ENCODE peak calls at places on chromosomes 4 and X, in six cellular contexts. U is cardiac fibroblast, S is AG10803, E is IMR-90, R is pancreas, G is choroid plexus epithelial cell. H is an unnamed sample.

GRCh38 chr4:101155859-101156430 is 191.4 kb downstream of the PPP3CA start:
- DNase-seq in U (no peak), S (no peak), E (no peak), R (no peak), G (no peak), H (no peak)

GRCh38 chrX:107686026-107686425 is 57.7 kb downstream of the PRPS1 start:
- DNase-seq in U (no peak), S (no peak), E (no peak), R (no peak), G (peak; percentile 23), H (no peak)

GRCh38 chr4:38092701-38093100 is 132.5 kb downstream of the PTTG2 start:
- DNase-seq in U (peak; percentile 65), S (peak; percentile 42), E (peak; percentile 79), R (no peak), G (peak; percentile 35), H (no peak)

GRCh38 chrX:17022205-17022604 is 75.7 kb downstream of the REPS2 start:
- DNase-seq in U (peak; percentile 54), S (peak; percentile 63), E (peak; percentile 35), R (no peak), G (peak; percentile 77), H (no peak)

GRCh38 chr4:150268444-150268843 is 190.2 kb downstream of the DCLK2 start:
- DNase-seq in U (peak; percentile 53), S (no peak), E (peak; percentile 25), R (no peak), G (peak; percentile 42), H (no peak)

GRCh38 chrX:3066555-3066954 is 25.3 kb downstream of the ARSF start:
- DNase-seq in U (peak; percentile 0), S (peak; percentile 2), E (peak; percentile 3), R (no peak), G (peak; percentile 13), H (no peak)

GRCh38 chr4:156593464-156593863 is 378.1 kb downstream of the PDGFC start:
- DNase-seq in U (peak; percentile 36), S (no peak), E (peak; percentile 8), R (no peak), G (peak; percentile 50), H (no peak)

GRCh38 chr4:114613579-114613978 is 15.0 kb downstream of the UGT8 start:
- DNase-seq in U (no peak), S (no peak), E (no peak), R (no peak), G (no peak), H (no peak)

GRCh38 chrX:24918715-24919114 is 97.0 kb downstream of the ARX start:
- DNase-seq in U (no peak), S (no peak), E (no peak), R (no peak), G (no peak), H (no peak)

GRCh38 chrX:103276581-103277002 is at the start of gene TCEAL5:
- DNase-seq in U (no peak), S (no peak), E (no peak), R (peak; percentile 20), G (no peak), H (no peak)

GRCh38 chr4:99723555-99724450 is 66.2 kb upstream of the C4orf54 start:
- DNase-seq in U (peak; percentile 79), S (peak; percentile 25), E (peak; percentile 88), R (peak; percentile 52), G (peak; percentile 49), H (no peak)

GRCh38 chr4:188439641-188440311 is 300.5 kb downstream of the TRIML1 start:
- DNase-seq in U (peak; percentile 12), S (peak; percentile 40), E (peak; percentile 38), R (peak; percentile 69), G (no peak), H (no peak)

GRCh38 chr4:119580293-119580692 is 48.3 kb downstream of the PDE5A start:
- DNase-seq in U (no peak), S (no peak), E (no peak), R (no peak), G (peak; percentile 76), H (no peak)

GRCh38 chrX:154490021-154490413 is 412 bp downstream of the SLC10A3 start:
- DNase-seq in U (peak; percentile 52), S (peak; percentile 43), E (peak; percentile 45), R (no peak), G (peak; percentile 38), H (no peak)

GRCh38 chrX:94435799-94436198 is 761.8 kb downstream of the FAM133A start:
- DNase-seq in U (no peak), S (no peak), E (no peak), R (no peak), G (no peak), H (no peak)

DNA sequence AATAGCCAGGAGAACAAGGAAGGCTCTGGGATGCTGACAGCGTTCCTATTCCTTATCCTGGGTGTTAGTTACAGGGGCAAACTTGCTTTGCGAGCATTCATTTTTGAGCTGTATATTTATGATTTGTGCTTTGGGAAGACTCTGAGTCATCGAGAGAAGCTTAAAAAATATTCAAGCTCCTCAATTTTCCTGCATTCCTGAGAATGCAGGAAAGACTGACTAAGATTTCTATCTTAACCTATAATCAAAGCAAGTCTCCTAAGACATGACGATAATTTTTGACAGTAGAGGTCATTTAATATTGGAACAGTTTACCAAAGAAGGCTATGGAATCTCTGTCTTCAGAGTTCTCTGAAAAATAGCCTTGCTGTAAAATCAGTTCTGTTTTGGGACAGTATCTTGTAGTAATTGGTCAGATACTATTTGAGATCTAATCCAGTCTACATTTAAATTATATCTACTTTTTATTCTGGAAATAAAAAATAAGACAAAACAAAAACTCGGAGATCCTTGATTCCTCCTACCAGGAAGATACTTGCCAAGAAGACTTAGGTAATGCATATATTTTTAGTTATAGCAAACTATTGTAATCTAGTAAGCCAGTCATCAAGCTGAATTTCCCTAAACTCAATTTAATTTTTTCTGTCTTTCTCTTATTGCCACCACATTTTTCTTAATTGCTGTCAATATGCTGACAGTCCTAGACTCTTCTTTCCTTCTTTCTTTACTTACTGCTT is 31.7 kb downstream of the BBS12 start:
- DNase-seq in U (peak; percentile 70), S (peak; percentile 76), E (peak; percentile 75), R (no peak), G (peak; percentile 42), H (no peak)
- H3K4me3 ChIP-seq in U (no peak overlapping the region), S (peak overlapping the region; percentile 26), E (no peak overlapping the region), R (no peak overlapping the region), G (no peak overlapping the region), H (no peak overlapping the region)

DNA sequence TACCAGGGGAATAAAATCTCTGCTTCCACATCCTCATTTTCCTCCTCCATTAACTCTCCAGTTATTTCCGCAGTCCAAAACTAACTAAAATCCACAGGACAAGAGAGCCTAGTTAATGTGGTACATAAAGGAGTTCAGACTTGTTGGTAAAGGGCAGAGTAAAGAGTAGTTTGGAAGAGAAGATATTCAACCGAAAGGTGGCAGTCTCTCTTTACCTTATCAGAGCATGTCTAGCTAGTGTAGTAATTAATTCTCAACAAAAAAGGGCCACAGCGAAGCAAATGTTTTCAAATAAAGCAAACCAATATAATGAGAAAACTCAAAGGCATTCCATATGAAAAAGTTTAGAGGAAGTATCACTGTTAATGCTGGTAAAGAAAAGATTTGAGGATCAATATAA is 286.5 kb downstream of the GLUD2 start:
- DNase-seq in U (no peak), S (no peak), E (no peak), R (no peak), G (peak; percentile 15), H (no peak)
- TF ChIP-seq CTCF in U (no peak), S (peak; percentile 6), E (no peak), R (no peak), G (peak; percentile 20), H (no peak)

GRCh38 chrX:41333744-41333993 is 293 bp upstream of the DDX3X start:
- DNase-seq in U (peak; percentile 90), S (peak; percentile 83), E (peak; percentile 90), R (no peak), G (peak; percentile 85), H (no peak)

GRCh38 chrX:41332988-41333743 is 796 bp upstream of the DDX3X start:
- DNase-seq in U (peak; percentile 81), S (peak; percentile 76), E (peak; percentile 84), R (peak; percentile 92), G (peak; percentile 81), H (peak; percentile 83)

GRCh38 chrX:41333994-41334865 is at the start of gene DDX3X:
- DNase-seq in U (peak; percentile 91), S (peak; percentile 85), E (peak; percentile 91), R (peak; percentile 97), G (peak; percentile 90), H (peak; percentile 89)

GRCh38 chrX:41332408-41332987 is 1.5 kb upstream of the DDX3X start:
- DNase-seq in U (peak; percentile 38), S (no peak), E (peak; percentile 44), R (no peak), G (peak; percentile 58), H (peak; percentile 37)

GRCh38 chrX:41332005-41332404 is 2.0 kb upstream of the DDX3X start:
- DNase-seq in U (no peak), S (no peak), E (no peak), R (no peak), G (no peak), H (peak; percentile 6)
- H3K4me3 ChIP-seq in U (peak overlapping the region; percentile 24), S (peak overlapping the region; percentile 48), E (peak overlapping the region; percentile 44), R (no peak overlapping the region), G (no peak overlapping the region), H (no peak overlapping the region)

DNA sequence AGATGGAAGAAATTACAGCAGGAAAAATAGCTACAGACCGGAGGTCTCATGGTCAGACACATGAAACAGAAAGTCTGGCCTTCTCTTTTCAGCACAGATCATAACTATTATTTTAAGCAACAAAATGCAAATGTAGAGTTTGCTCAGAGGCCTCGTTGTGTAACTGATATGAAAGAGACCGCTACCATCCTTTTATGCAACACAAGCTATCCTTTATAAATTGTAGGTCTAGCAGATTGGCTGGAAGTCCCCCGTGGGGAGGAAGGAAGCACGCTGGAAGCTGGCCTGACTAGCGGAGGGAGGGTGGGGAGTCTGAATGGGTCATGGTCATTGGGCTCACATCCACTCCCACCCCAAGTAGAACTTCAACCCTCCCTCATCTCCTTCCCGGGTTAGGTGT is 27.7 kb downstream of the DMP1 start:
- DNase-seq in U (no peak), S (no peak), E (no peak), R (no peak), G (peak; percentile 26), H (no peak)
- TF ChIP-seq CTCF in U (no peak), S (no peak), E (no peak), R (no peak), G (no peak), H (no peak)

GRCh38 chr4:68904786-68905185 is 46.8 kb downstream of the UGT2A3 start:
- DNase-seq in U (no peak), S (no peak), E (no peak), R (no peak), G (no peak), H (peak; percentile 43)
- H3K4me3 ChIP-seq in U (no peak overlapping the region), S (no peak overlapping the region), E (no peak overlapping the region), R (no peak overlapping the region), G (no peak overlapping the region), H (no peak overlapping the region)

DNA sequence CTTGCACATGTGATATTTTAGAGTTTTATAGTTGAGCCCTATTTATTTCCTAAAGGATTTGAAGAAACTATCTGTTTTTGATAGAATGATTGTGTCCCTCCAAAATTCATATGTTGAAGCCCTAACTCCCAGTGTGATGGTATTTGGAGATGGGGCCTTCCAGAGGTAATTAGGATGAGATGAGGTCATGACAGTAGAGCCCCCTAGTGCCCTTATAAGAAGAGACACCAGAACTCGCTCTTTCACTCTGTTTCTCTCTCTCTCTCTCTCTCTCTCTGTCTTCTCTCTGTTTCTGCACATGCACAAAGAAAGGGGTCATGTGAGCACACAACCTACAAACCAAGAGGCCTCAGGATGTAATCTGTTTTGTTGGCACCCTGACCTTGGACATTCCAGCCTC is 921.9 kb upstream of the DIAPH2 start:
- DNase-seq in U (peak; percentile 4), S (no peak), E (no peak), R (no peak), G (no peak), H (no peak)
- TF ChIP-seq CTCF in U (peak; percentile 5), S (no peak), E (no peak), R (no peak), G (peak; percentile 2), H (no peak)

H was measured in mucosa of descending colon.